ENCODE peak calls at places on chromosomes 3 and 15, in ten cellular contexts. J, O, D, G, Y, I, W, Z, Q and K are unnamed samples.

GRCh38 chr3:16309558-16309957 is 44.5 kb downstream of the OXNAD1 start:
- DNase-seq in Y (no peak), Z (peak), D (no peak), Q (peak), J (no peak), O (peak), I (no peak), W (no peak), G (peak), K (no peak)

GRCh38 chr3:176663819-176664218 is 533.5 kb downstream of the TBL1XR1 start:
- DNase-seq in O (peak), Y (no peak), D (no peak), Q (peak), J (no peak), Z (peak), G (peak), W (no peak), I (peak), K (no peak)

GRCh38 chr15:70327328-70328136 is 229.8 kb upstream of the TLE3 start:
- DNase-seq in I (no peak), G (peak), D (peak), Y (no peak), Z (peak), Q (peak), J (no peak), O (no peak), W (no peak), K (no peak)

GRCh38 chr3:152235709-152236298 is 32.9 kb upstream of the MBNL1 start:
- DNase-seq in J (no peak), Q (peak), Y (no peak), Z (peak), O (peak), D (no peak), I (no peak), W (no peak), G (peak), K (no peak)

GRCh38 chr3:59341441-59341840 is 291.6 kb upstream of the CFAP20DC start:
- DNase-seq in J (no peak), I (no peak), G (no peak), O (no peak), Z (no peak), D (no peak), W (no peak), Q (no peak), Y (no peak), K (no peak)

GRCh38 chr3:38558864-38559263 is 62.7 kb downstream of the EXOG start:
- DNase-seq in I (no peak), Q (no peak), O (no peak), D (no peak), Z (no peak), W (peak), Y (no peak), J (no peak), G (no peak), K (no peak)

GRCh38 chr3:71281173-71281738 is 302.3 kb downstream of the FOXP1 start:
- DNase-seq in Q (no peak), I (no peak), G (no peak), O (no peak), Z (no peak), J (no peak), W (no peak), Y (no peak), D (no peak), K (no peak)

GRCh38 chr3:171132873-171133272 is 106.4 kb upstream of the SLC2A2 start:
- DNase-seq in I (no peak), G (peak), W (no peak), Q (peak), O (peak), J (no peak), Y (no peak), Z (peak), D (no peak), K (no peak)

GRCh38 chr3:31196881-31197364 is 302.5 kb upstream of the GADL1 start:
- DNase-seq in G (peak), J (no peak), W (peak), I (peak), O (peak), D (no peak), Z (peak), Y (peak), Q (no peak), K (no peak)

GRCh38 chr3:13254028-13254951 is 165.8 kb downstream of the NUP210 start:
- DNase-seq in Y (no peak), Q (no peak), G (no peak), J (no peak), I (no peak), D (no peak), O (no peak), Z (no peak), W (no peak), K (no peak)

DNA sequence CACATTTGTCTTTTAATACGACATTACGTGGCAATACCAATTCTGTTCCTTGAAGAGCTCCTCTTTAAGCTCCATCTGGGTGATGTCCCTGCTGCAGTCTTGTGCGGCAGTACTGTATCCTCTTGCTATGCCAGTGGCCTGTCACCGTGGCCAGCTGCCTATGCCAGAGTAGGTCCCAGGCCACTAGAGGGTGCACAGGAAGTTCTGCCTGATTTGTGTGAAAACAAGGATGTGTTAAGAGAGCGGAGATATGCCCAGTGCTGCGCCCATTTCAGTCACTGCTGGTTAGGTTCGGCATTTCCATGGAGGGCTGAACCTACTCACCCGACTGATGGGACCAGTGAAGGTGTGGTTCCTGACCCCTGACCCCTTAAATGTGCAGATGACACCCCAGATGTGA is 25.2 kb downstream of the NIPA1 start:
- DNase-seq in W (no peak), D (peak), J (no peak), G (peak), Q (no peak), Y (no peak), I (peak), Z (no peak), O (peak), K (no peak)
- TF ChIP-seq CTCF in W (no peak), D (no peak), J (no peak), G (peak), Q (no peak), Y (no peak), I (peak), Z (peak), O (peak), K (peak)

GRCh38 chr15:100057281-100057680 is 284.5 kb downstream of the ADAMTS17 start:
- DNase-seq in J (no peak), Z (no peak), Y (no peak), W (no peak), O (no peak), I (no peak), G (no peak), Q (no peak), D (no peak), K (no peak)

GRCh38 chr15:100058458-100058857 is 283.3 kb downstream of the ADAMTS17 start:
- DNase-seq in I (no peak), W (no peak), Y (no peak), O (no peak), Q (no peak), D (no peak), G (no peak), J (no peak), Z (no peak), K (no peak)

GRCh38 chr15:100061944-100062343 is 279.8 kb downstream of the ADAMTS17 start:
- DNase-seq in O (no peak), Q (no peak), W (no peak), D (no peak), G (no peak), Y (no peak), Z (no peak), J (no peak), I (no peak), K (no peak)

GRCh38 chr15:100059094-100059493 is 282.7 kb downstream of the ADAMTS17 start:
- DNase-seq in J (no peak), G (no peak), W (no peak), Q (no peak), I (no peak), Y (no peak), Z (no peak), O (no peak), D (no peak), K (no peak)

GRCh38 chr15:100060276-100060926 is 281.4 kb downstream of the ADAMTS17 start:
- DNase-seq in Q (peak), W (no peak), Y (no peak), I (no peak), J (no peak), G (peak), D (no peak), O (no peak), Z (peak), K (no peak)
- TF ChIP-seq CTCF in Q (no peak), W (no peak), Y (no peak), I (no peak), J (no peak), G (no peak), D (no peak), O (no peak), Z (no peak), K (no peak)

GRCh38 chr3:63709576-63709975 is 57.1 kb downstream of the SNTN start:
- DNase-seq in O (no peak), I (no peak), W (no peak), Z (no peak), Y (no peak), J (no peak), G (no peak), Q (no peak), D (no peak), K (no peak)
- TF ChIP-seq CTCF in O (no peak), I (no peak), W (no peak), Z (no peak), Y (no peak), J (no peak), G (no peak), Q (no peak), D (no peak), K (no peak)

GRCh38 chr15:57534279-57534678 is 57.4 kb upstream of the MYZAP start:
- DNase-seq in W (no peak), Z (no peak), O (no peak), D (no peak), I (peak), G (no peak), J (no peak), Y (no peak), Q (no peak), K (no peak)

GRCh38 chr15:57537951-57538506 is 53.7 kb upstream of the MYZAP start:
- DNase-seq in D (no peak), Y (no peak), Q (no peak), W (no peak), J (no peak), G (no peak), O (no peak), I (no peak), Z (no peak), K (no peak)

GRCh38 chr15:57538822-57539221 is 52.9 kb upstream of the MYZAP start:
- DNase-seq in J (no peak), O (no peak), Q (no peak), D (no peak), Z (no peak), G (no peak), W (no peak), I (no peak), Y (no peak), K (no peak)

GRCh38 chr15:57540736-57541135 is 51.0 kb upstream of the MYZAP start:
- DNase-seq in Y (no peak), O (no peak), Q (no peak), Z (no peak), W (peak), J (no peak), I (no peak), G (no peak), D (no peak), K (no peak)

DNA sequence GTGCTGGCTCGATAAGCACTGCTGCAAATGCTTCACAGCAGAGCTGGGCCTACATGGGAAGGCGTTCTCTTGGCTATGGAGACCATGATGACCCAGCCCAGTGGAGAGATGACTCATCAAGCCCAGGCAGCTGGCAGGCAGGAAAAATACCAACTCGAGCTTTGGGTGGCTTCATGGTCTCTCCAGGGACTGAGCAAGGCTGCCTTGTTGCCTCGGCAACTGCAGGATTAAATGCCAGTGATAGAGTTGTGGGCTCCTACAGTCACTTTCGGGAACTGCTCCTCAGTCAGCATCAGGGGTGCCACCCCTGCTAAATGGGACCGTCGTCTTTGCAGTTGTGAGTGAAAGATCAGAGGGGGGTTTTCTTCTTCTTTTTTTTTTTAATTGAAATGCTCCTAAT is 54.6 kb upstream of the MYZAP start:
- DNase-seq in Z (peak), O (peak), Q (peak), I (peak), J (no peak), G (peak), D (no peak), Y (no peak), W (peak), K (no peak)
- TF ChIP-seq CTCF in Z (no peak), O (no peak), Q (no peak), I (no peak), J (no peak), G (no peak), D (no peak), Y (no peak), W (no peak), K (peak)

DNA sequence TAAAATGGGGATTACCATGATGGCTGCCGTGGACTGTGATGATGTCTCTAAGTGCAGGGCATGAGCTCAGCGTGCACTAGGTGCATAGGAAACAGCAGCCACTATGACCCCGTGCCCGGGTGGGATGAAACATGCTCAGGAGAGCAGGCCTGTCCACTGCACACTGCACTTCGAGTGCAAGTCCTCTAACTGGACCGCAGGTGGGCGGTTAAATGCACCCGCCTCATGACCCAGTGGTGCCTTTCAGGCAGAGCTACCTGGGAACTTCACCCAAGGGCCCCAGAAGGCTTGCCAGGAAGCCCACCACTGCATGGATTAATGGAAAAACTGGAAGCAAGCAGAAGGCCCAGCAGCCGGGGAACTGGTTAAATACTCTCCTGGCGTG is 34.0 kb downstream of the PRKCD start:
- DNase-seq in Z (no peak), Y (no peak), O (no peak), J (no peak), G (no peak), D (no peak), W (no peak), I (no peak), Q (no peak), K (peak)
- TF ChIP-seq CTCF in Z (no peak), Y (no peak), O (no peak), J (no peak), G (no peak), D (no peak), W (no peak), I (no peak), Q (no peak), K (no peak)

DNA sequence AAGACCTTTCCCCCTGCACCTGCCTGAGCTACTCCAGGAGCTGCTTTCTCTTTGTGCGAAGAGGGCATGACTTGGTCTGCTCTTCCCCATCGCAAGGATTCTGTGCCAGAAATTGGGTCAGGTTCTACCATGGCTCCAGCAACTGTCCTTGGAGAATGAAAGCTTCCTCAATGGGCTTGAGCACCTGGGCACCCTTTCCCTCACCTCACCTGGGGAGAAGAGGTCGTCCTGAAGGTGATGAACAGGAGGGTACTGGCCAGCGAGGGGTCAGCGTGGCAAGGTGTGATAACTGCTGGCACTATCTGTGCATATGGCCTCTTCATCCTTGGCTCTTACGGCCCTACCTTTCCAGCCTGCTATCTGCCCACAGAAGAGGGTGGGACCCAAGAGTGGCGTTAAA is 899 bp upstream of the RBM15B start:
- DNase-seq in O (no peak), Q (no peak), G (no peak), D (no peak), J (no peak), Y (no peak), Z (no peak), W (no peak), I (no peak), K (no peak)
- TF ChIP-seq CTCF in O (no peak), Q (no peak), G (no peak), D (no peak), J (no peak), Y (no peak), Z (no peak), W (no peak), I (no peak), K (no peak)

GRCh38 chr3:131048030-131048429 is 21.4 kb downstream of the NEK11 start:
- DNase-seq in Y (no peak), W (no peak), G (no peak), D (no peak), O (no peak), Q (no peak), Z (no peak), J (no peak), I (no peak), K (no peak)

GRCh38 chr3:131047582-131047981 is 20.9 kb downstream of the NEK11 start:
- DNase-seq in Y (no peak), I (peak), O (no peak), W (no peak), Z (no peak), J (no peak), G (no peak), Q (no peak), D (no peak), K (no peak)

DNA sequence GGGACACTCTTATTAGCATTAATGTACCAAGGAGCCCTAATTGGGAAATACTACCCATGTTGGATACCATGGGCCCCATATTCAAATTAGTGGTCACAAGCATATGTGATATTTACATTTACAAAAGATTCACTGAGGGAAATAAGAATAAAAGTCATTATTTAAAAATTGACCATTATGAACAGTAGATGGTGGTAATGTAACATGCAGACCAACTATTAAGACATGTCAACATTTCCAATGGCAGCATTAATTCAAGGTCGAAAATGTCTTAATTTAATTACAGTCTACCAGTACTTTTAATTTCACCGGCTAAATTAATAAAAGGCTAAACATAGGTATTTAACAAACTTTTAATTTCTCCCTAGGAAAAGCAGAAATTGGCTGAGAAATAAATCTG is 26.3 kb downstream of the NEK11 start:
- DNase-seq in O (no peak), Q (no peak), W (no peak), J (no peak), Z (peak), I (no peak), Y (no peak), D (no peak), G (peak), K (no peak)
- TF ChIP-seq CTCF in O (peak), Q (peak), W (no peak), J (no peak), Z (no peak), I (no peak), Y (peak), D (no peak), G (peak), K (peak)

DNA sequence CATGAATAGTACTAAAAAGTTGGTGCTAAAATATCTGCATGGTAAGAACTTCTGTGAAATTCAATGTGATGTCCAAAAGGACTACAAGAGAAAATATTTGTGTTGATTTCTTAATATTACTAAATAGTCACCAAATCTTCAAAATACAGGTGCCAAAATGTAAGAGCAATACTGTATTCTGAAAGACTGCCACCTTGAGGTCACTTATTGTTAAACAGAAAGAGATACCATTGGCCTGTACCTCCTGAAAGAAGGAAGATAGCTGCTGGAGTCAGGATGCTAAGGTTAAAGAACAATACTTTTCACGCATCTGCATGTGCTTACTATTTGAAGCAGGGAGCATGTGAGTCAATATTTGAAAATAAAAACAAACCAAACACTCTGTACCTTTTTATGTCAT is 72.0 kb upstream of the LSAMP start:
- DNase-seq in G (peak), Q (no peak), J (no peak), O (no peak), W (no peak), Z (peak), Y (no peak), D (no peak), I (peak), K (no peak)
- TF ChIP-seq CTCF in G (no peak), Q (peak), J (no peak), O (peak), W (no peak), Z (peak), Y (no peak), D (peak), I (peak), K (peak)